ENCODE peak calls at places on chromosomes 16 and 17, in nine cellular contexts. F is GM23338, W is ascending aorta, T is AG04449, N is kidney, U is heart left ventricle, X is BE2C, S is bronchial epithelial cell, B is left ventricle myocardium inferior. J is an unnamed sample.

GRCh38 chr17:49577978-49578893 is 2.6 kb downstream of the NXPH3 start:
- DNase-seq in F (no peak), W (no peak), T (no peak), N (no peak), U (no peak), X (no peak), S (no peak), B (no peak), J (no peak)

GRCh38 chr17:42536372-42537155 is 523 bp downstream of the NAGLU start:
- DNase-seq in F (peak), W (peak), T (no peak), N (peak), U (peak), X (peak), S (peak), B (peak), J (no peak)

GRCh38 chr16:74731853-74732477 is 31.3 kb upstream of the MLKL start:
- DNase-seq in F (no peak), W (no peak), T (no peak), N (peak), U (no peak), X (no peak), S (no peak), B (no peak), J (no peak)

GRCh38 chr17:61157246-61157887 is 242.3 kb upstream of the TBX2 start:
- DNase-seq in F (no peak), W (no peak), T (no peak), N (no peak), U (peak), X (peak), S (no peak), B (no peak), J (no peak)

GRCh38 chr17:9016941-9017552 is 4.3 kb upstream of the NTN1 start:
- DNase-seq in F (no peak), W (no peak), T (no peak), N (no peak), U (no peak), X (no peak), S (no peak), B (no peak), J (no peak)

GRCh38 chr17:49755681-49756283 is 8.1 kb downstream of the FAM117A start:
- DNase-seq in F (no peak), W (no peak), T (no peak), N (no peak), U (no peak), X (no peak), S (no peak), B (no peak), J (no peak)

GRCh38 chr16:35314298-35314697 is 1854.9 kb downstream of the TP53TG3F start:
- DNase-seq in F (no peak), W (no peak), T (no peak), N (no peak), U (no peak), X (no peak), S (no peak), B (no peak), J (no peak)

GRCh38 chr17:57433396-57433944 is 177.1 kb downstream of the MSI2 start:
- DNase-seq in F (peak), W (no peak), T (no peak), N (no peak), U (no peak), X (no peak), S (no peak), B (no peak), J (no peak)

GRCh38 chr16:14057878-14058382 is 13.2 kb upstream of the MRTFB start:
- DNase-seq in F (no peak), W (no peak), T (no peak), N (no peak), U (peak), X (no peak), S (peak), B (no peak), J (no peak)

GRCh38 chr16:79698341-79698753 is 97.8 kb upstream of the MAF start:
- DNase-seq in F (no peak), W (no peak), T (no peak), N (peak), U (peak), X (no peak), S (no peak), B (peak), J (no peak)

GRCh38 chr16:83137326-83137770 is 510.6 kb downstream of the CDH13 start:
- DNase-seq in F (no peak), W (no peak), T (no peak), N (no peak), U (no peak), X (no peak), S (peak), B (no peak), J (no peak)

GRCh38 chr17:69473801-69474170 is 59.3 kb downstream of the MAP2K6 start:
- DNase-seq in F (no peak), W (no peak), T (no peak), N (no peak), U (no peak), X (no peak), S (no peak), B (no peak), J (peak)

GRCh38 chr16:66270333-66270927 is 96.1 kb upstream of the CDH5 start:
- DNase-seq in F (peak), W (no peak), T (no peak), N (peak), U (peak), X (peak), S (no peak), B (peak), J (no peak)

GRCh38 chr16:9008335-9009260 is 44.9 kb upstream of the USP7 start:
- DNase-seq in F (peak), W (no peak), T (no peak), N (peak), U (peak), X (peak), S (peak), B (peak), J (peak)

GRCh38 chr16:87076950-87077749 is 240.0 kb downstream of the C16orf95 start:
- DNase-seq in F (peak), W (no peak), T (no peak), N (no peak), U (no peak), X (peak), S (peak), B (peak), J (no peak)

GRCh38 chr17:81342062-81342699 is 47.1 kb upstream of the SLC38A10 start:
- DNase-seq in F (no peak), W (no peak), T (no peak), N (peak), U (peak), X (no peak), S (no peak), B (no peak), J (no peak)

GRCh38 chr16:71762186-71762585 is 37.7 kb upstream of the PHLPP2 start:
- DNase-seq in F (no peak), W (no peak), T (peak), N (no peak), U (no peak), X (no peak), S (peak), B (no peak), J (no peak)

GRCh38 chr16:48393843-48394703 is 8.9 kb upstream of the SIAH1 start:
- DNase-seq in F (no peak), W (no peak), T (peak), N (no peak), U (no peak), X (peak), S (no peak), B (no peak), J (no peak)

GRCh38 chr16:22375117-22375962 is 921 bp upstream of the CDR2 start:
- DNase-seq in F (peak), W (no peak), T (no peak), N (no peak), U (no peak), X (no peak), S (no peak), B (no peak), J (no peak)

GRCh38 chr16:56357291-56357764 is 68.0 kb downstream of the AMFR start:
- DNase-seq in F (peak), W (no peak), T (no peak), N (peak), U (no peak), X (no peak), S (peak), B (peak), J (no peak)

GRCh38 chr16:5025171-5025632 is 8.5 kb downstream of the NAGPA start:
- DNase-seq in F (peak), W (no peak), T (no peak), N (no peak), U (peak), X (peak), S (no peak), B (peak), J (no peak)

GRCh38 chr16:51573191-51573590 is 422.1 kb upstream of the SALL1 start:
- DNase-seq in F (no peak), W (no peak), T (no peak), N (no peak), U (no peak), X (no peak), S (no peak), B (no peak), J (no peak)

GRCh38 chr17:81200695-81201580 is 21.8 kb downstream of the CEP131 start:
- DNase-seq in F (peak), W (no peak), T (peak), N (no peak), U (peak), X (peak), S (peak), B (no peak), J (peak)

GRCh38 chr17:42067371-42068180 is 17.2 kb upstream of the C17orf113 start:
- DNase-seq in F (peak), W (no peak), T (no peak), N (peak), U (peak), X (peak), S (peak), B (peak), J (no peak)

GRCh38 chr16:85847036-85847435 is 47.5 kb downstream of the COX4I1 start:
- DNase-seq in F (no peak), W (no peak), T (no peak), N (peak), U (no peak), X (no peak), S (no peak), B (no peak), J (no peak)

GRCh38 chr16:680967-681745 is 946 bp downstream of the STUB1 start:
- DNase-seq in F (peak), W (no peak), T (no peak), N (no peak), U (no peak), X (peak), S (peak), B (no peak), J (no peak)

GRCh38 chr17:74008196-74008595 is 195.3 kb upstream of the RPL38 start:
- DNase-seq in F (peak), W (no peak), T (no peak), N (no peak), U (no peak), X (no peak), S (no peak), B (no peak), J (no peak)

GRCh38 chr17:61461586-61461966 is 9.4 kb downstream of the TBX4 start:
- DNase-seq in F (no peak), W (no peak), T (no peak), N (no peak), U (no peak), X (no peak), S (no peak), B (no peak), J (no peak)

DNA sequence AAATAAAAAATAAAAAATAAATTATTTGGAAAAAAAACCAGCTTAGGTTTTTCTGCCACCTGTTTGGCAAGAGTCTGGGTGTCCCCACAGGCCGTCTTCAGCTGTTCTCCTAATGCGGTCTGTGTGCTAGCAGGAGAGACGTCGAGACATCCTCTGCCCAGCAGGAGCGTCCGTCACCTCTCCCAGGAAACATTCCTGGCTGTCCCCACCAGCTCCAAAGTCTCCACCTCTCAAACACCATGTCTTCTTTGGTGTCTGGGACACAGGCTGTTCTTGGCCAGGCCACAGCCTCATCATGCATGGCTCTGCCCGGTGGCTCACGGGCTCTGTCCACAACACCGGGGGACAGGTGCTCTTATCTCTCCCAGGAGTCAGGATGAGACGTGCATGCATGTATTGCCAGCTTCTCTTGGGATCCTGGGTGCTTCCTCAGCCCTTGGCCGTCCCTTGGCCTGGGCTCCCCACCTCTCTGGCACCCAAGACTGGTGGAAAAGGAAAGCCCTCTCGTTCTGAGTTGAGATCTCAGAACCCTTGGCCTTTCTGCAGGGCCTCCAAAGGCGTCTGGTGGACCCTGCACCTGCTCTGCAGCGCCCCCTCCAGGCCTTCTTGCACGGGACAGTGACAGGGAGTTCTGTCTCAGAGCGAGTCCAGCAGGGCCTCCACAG is 84.9 kb upstream of the CBX4 start:
- DNase-seq in F (peak), W (no peak), T (no peak), N (peak), U (no peak), X (peak), S (no peak), B (no peak), J (no peak)
- TF ChIP-seq CTCF in F (peak), W (peak), T (peak), N (peak), U (peak), X (peak), S (peak), B (peak), J (peak)

DNA sequence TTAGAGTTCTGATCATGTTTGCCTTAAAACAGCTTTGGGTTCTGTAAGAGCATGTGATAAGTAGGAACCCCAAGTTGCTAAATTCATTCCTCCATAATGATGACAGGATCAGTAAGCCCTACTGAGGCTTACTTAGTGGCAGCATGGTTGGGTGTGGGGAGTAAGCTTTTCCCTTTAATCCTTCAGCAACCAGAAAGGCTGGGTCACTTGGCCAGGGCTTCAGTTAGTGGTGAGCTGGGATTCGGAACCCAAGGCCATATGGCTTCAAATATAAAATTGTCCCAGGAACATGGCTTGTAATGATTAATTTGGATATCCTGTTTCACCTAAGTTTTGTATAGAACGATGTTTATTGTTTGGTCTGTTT is 850 bp downstream of the GINS3 start:
- DNase-seq in F (no peak), W (no peak), T (no peak), N (no peak), U (no peak), X (no peak), S (peak), B (no peak), J (peak)
- H3K4me3 ChIP-seq in F (peak), W (peak), T (peak), N (peak), U (peak), X (peak), S (peak), B (peak), J (peak)

DNA sequence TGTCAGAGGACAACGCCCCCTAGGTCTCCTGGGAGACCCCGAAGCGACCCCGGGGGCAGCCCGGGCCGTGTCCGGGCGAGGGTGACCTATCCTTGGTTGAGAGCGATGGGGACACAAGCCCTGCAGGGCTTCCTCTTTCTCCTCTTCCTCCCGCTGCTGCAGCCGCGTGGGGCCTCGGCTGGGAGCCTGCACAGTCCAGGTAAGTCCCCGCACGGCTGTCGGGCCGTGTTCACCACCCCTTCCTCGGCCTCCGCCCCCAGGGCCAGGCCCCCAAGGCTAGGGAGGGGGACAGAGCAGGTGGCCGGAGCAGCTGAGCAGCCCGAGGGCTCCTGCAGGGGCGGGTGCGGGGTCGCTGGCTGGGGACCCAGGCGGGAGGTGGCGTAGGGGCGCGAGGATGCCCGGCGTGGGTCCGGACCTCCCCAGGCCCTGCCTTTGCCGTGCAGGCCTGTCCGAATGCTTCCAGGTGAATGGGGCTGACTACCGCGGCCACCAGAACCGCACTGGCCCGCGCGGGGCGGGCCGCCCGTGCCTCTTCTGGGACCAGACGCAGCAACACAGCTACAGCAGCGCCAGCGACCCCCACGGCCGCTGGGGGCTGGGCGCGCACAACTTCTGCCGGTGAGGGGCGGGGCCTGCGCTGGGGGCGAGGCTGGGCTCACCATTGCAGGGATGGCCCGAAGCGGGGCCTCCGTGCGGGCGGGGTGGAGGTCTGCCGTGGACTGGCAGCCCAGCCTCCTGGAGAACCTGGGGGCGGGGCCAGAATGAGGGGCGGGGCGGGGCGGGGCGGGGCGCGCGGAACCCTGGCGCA is 545 bp downstream of the KREMEN2 start:
- DNase-seq in F (peak), W (no peak), T (no peak), N (peak), U (no peak), X (peak), S (peak), B (no peak), J (no peak)
- TF ChIP-seq CTCF in F (no peak), W (no peak), T (no peak), N (no peak), U (no peak), X (no peak), S (no peak), B (no peak), J (no peak)

DNA sequence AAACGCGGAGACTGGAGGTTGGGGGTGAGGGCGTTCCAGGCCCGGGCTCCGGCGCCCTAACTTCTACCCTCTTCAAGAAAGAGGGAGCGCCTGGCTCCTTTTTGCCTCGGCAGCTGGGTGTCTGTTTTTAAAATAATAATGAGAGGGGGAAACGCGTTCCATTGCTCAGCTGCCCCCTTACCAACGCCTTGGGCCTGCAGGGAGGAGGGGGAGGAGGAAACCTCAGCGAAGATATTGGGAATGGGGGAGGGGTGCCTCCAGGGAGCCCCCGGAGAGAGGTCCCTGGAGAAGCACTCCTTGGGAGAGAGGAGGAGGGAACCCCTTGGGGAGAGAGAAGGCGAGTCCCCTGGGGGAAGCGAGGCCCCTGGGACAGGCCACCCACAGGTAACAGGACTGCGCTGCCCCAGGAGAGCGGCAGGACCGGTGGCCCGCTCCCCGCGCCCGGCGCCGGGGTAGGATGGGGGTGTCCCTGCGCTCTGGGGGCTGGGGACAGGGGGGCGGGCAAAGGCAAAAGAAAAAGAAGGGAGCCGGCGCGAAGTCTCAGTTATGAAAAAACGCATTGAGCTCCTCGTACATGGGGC is 2.7 kb downstream of the NEUROD2 start:
- DNase-seq in F (peak), W (no peak), T (no peak), N (no peak), U (no peak), X (no peak), S (no peak), B (no peak), J (no peak)
- H3K4me3 ChIP-seq in F (peak), W (peak), T (no peak), N (no peak), U (peak), X (no peak), S (no peak), B (peak), J (no peak)

J was measured in retinal pigment epithelial cell.